ENCODE peak calls at places on chromosome 9, in nine cellular contexts. X is MM.1S; C is CD4-positive, alpha-beta memory T cell; O is WERI-Rb-1; V is bronchial epithelial cell; Z is heart left ventricle; Q is brain microvascular endothelial cell; D is fibroblast of lung; K is BJ. F is an unnamed sample.
A peak's percentile ranks its signal among the peaks of the same experiment; 100 is the strongest.

GRCh38 chr9:134661299-134661698 is 19.7 kb downstream of the COL5A1 start:
- DNase-seq in X (no peak), C (no peak), O (no peak), V (no peak), Z (no peak), Q (no peak), D (no peak), K (no peak), F (no peak)

GRCh38 chr9:92971776-92972175 is 24.5 kb downstream of the FGD3 start:
- DNase-seq in X (no peak), C (no peak), O (no peak), V (no peak), Z (no peak), Q (no peak), D (no peak), K (no peak), F (no peak)

GRCh38 chr9:15221746-15222145 is 85.3 kb downstream of the TTC39B start:
- DNase-seq in X (no peak), C (no peak), O (no peak), V (no peak), Z (no peak), Q (no peak), D (peak; percentile 52), K (peak; percentile 18), F (no peak)

GRCh38 chr9:136054146-136054545 is 40.9 kb downstream of the NACC2 start:
- DNase-seq in X (no peak), C (no peak), O (no peak), V (no peak), Z (no peak), Q (no peak), D (no peak), K (no peak), F (no peak)

GRCh38 chr9:111839387-111839786 is 44.6 kb upstream of the SHOC1 start:
- DNase-seq in X (no peak), C (no peak), O (no peak), V (no peak), Z (no peak), Q (peak; percentile 28), D (peak; percentile 63), K (peak; percentile 57), F (peak; percentile 79)

GRCh38 chr9:105290401-105290800 is 46.0 kb downstream of the SLC44A1 start:
- DNase-seq in X (no peak), C (no peak), O (no peak), V (peak; percentile 84), Z (no peak), Q (no peak), D (peak; percentile 75), K (peak; percentile 7), F (peak; percentile 30)

GRCh38 chr9:108885643-108886348 is 23.7 kb downstream of the ACTL7A start:
- DNase-seq in X (peak; percentile 92), C (no peak), O (no peak), V (peak; percentile 89), Z (peak; percentile 26), Q (peak; percentile 75), D (peak; percentile 76), K (no peak), F (peak; percentile 88)

GRCh38 chr9:9751996-9752395 is 860.8 kb downstream of the PTPRD start:
- DNase-seq in X (no peak), C (no peak), O (no peak), V (no peak), Z (no peak), Q (no peak), D (no peak), K (no peak), F (no peak)

GRCh38 chr9:95499101-95499676 is 17.6 kb downstream of the PTCH1 start:
- DNase-seq in X (no peak), C (no peak), O (no peak), V (no peak), Z (no peak), Q (no peak), D (no peak), K (no peak), F (no peak)

GRCh38 chr9:86073839-86074238 is 25.5 kb downstream of the GOLM1 start:
- DNase-seq in X (no peak), C (no peak), O (no peak), V (no peak), Z (no peak), Q (no peak), D (no peak), K (no peak), F (no peak)

GRCh38 chr9:122463828-122464632 is 13.7 kb downstream of the OR1J1 start:
- DNase-seq in X (peak; percentile 81), C (peak; percentile 4), O (peak; percentile 89), V (no peak), Z (no peak), Q (no peak), D (no peak), K (no peak), F (no peak)

GRCh38 chr9:93299418-93300174 is 115.7 kb downstream of the WNK2 start:
- DNase-seq in X (no peak), C (no peak), O (peak; percentile 84), V (no peak), Z (no peak), Q (no peak), D (no peak), K (no peak), F (no peak)

GRCh38 chr9:113657765-113658564 is 194.4 kb downstream of the RGS3 start:
- DNase-seq in X (peak; percentile 74), C (peak; percentile 70), O (peak; percentile 95), V (peak; percentile 73), Z (peak; percentile 87), Q (peak; percentile 81), D (peak; percentile 82), K (no peak), F (no peak)

GRCh38 chr9:503331-503730 is 288.7 kb downstream of the DOCK8 start:
- DNase-seq in X (no peak), C (no peak), O (no peak), V (no peak), Z (no peak), Q (no peak), D (no peak), K (no peak), F (no peak)
- H3K4me3 ChIP-seq in X (peak overlapping the region; percentile 64), C (peak overlapping the region; percentile 47), O (peak overlapping the region; percentile 59), V (no peak overlapping the region), Z (peak overlapping the region; percentile 61), Q (no peak overlapping the region), D (no peak overlapping the region), K (no peak overlapping the region), F (no peak overlapping the region)

GRCh38 chr9:12880406-12881016 is 105.7 kb downstream of the LURAP1L start:
- DNase-seq in X (no peak), C (no peak), O (no peak), V (no peak), Z (no peak), Q (no peak), D (peak; percentile 69), K (no peak), F (no peak)
- H3K4me3 ChIP-seq in X (no peak overlapping the region), C (no peak overlapping the region), O (no peak overlapping the region), V (no peak overlapping the region), Z (no peak overlapping the region), Q (no peak overlapping the region), D (no peak overlapping the region), K (no peak overlapping the region), F (no peak overlapping the region)

GRCh38 chr9:129258823-129259301 is 80.8 kb upstream of the IER5L start:
- DNase-seq in X (peak; percentile 70), C (peak; percentile 38), O (no peak), V (peak; percentile 36), Z (no peak), Q (no peak), D (no peak), K (no peak), F (no peak)
- H3K4me3 ChIP-seq in X (peak overlapping the region; percentile 41), C (peak overlapping the region; percentile 47), O (no peak overlapping the region), V (peak overlapping the region; percentile 7), Z (peak overlapping the region; percentile 34), Q (peak overlapping the region; percentile 37), D (peak overlapping the region; percentile 45), K (peak overlapping the region; percentile 33), F (peak overlapping the region; percentile 43)

GRCh38 chr9:137314561-137315560 is 12.8 kb upstream of the NRARP start:
- DNase-seq in X (no peak), C (no peak), O (no peak), V (no peak), Z (peak; percentile 35), Q (no peak), D (no peak), K (no peak), F (no peak)
- H3K4me3 ChIP-seq in X (no peak overlapping the region), C (no peak overlapping the region), O (no peak overlapping the region), V (no peak overlapping the region), Z (no peak overlapping the region), Q (no peak overlapping the region), D (no peak overlapping the region), K (no peak overlapping the region), F (no peak overlapping the region)